ENCODE peak calls at places on chromosomes 16 and 17, in nine cellular contexts. U is NCI-H446, B is OCI-LY7, Y is small intestine, H is head of caudate nucleus, L is HT1080, I is astrocyte of the spinal cord, C is fibroblast of lung, J is A172. X is an unnamed sample.
A peak's percentile ranks its signal among the peaks of the same experiment; 100 is the strongest.

GRCh38 chr17:78734841-78735641 is 47.0 kb downstream of the CYTH1 start:
- DNase-seq in U (no peak), B (peak; percentile 68), Y (no peak), H (no peak), L (no peak), I (no peak), C (no peak), J (no peak), X (no peak)

GRCh38 chr16:75578725-75579124 is 12.5 kb downstream of the GABARAPL2 start:
- DNase-seq in U (no peak), B (no peak), Y (no peak), H (no peak), L (no peak), I (no peak), C (peak; percentile 51), J (no peak), X (no peak)

GRCh38 chr17:79693419-79693818 is 37.3 kb upstream of the ENPP7 start:
- DNase-seq in U (no peak), B (no peak), Y (no peak), H (no peak), L (no peak), I (no peak), C (no peak), J (no peak), X (no peak)

GRCh38 chr17:48908853-48909394 is 717 bp downstream of the UBE2Z start:
- DNase-seq in U (peak; percentile 70), B (peak; percentile 92), Y (peak; percentile 34), H (peak; percentile 45), L (peak; percentile 60), I (peak; percentile 90), C (peak; percentile 87), J (peak; percentile 81), X (peak; percentile 87)

GRCh38 chr16:48384305-48384981 is 770 bp downstream of the SIAH1 start:
- DNase-seq in U (no peak), B (peak; percentile 51), Y (peak; percentile 54), H (peak; percentile 70), L (no peak), I (peak; percentile 36), C (peak; percentile 42), J (peak; percentile 22), X (peak; percentile 75)

GRCh38 chr17:74525781-74526288 is 5.4 kb downstream of the CD300LB start:
- DNase-seq in U (no peak), B (no peak), Y (no peak), H (no peak), L (no peak), I (no peak), C (no peak), J (no peak), X (no peak)

GRCh38 chr16:88005148-88005547 is 53.9 kb downstream of the BANP start:
- DNase-seq in U (no peak), B (no peak), Y (no peak), H (no peak), L (no peak), I (no peak), C (no peak), J (no peak), X (no peak)

GRCh38 chr16:77468831-77469230 is 34.0 kb upstream of the ADAMTS18 start:
- DNase-seq in U (no peak), B (no peak), Y (no peak), H (no peak), L (no peak), I (no peak), C (no peak), J (no peak), X (no peak)

GRCh38 chr17:60036796-60037677 is 41.7 kb downstream of the HEATR6 start:
- DNase-seq in U (peak; percentile 64), B (peak; percentile 82), Y (peak; percentile 75), H (peak; percentile 51), L (peak; percentile 62), I (peak; percentile 65), C (peak; percentile 64), J (peak; percentile 59), X (peak; percentile 77)

GRCh38 chr17:76633628-76634328 is 9.8 kb downstream of the ST6GALNAC1 start:
- DNase-seq in U (no peak), B (no peak), Y (peak; percentile 84), H (no peak), L (no peak), I (no peak), C (no peak), J (no peak), X (no peak)

GRCh38 chr17:8109669-8110455 is 8.5 kb downstream of the ALOXE3 start:
- DNase-seq in U (no peak), B (peak; percentile 85), Y (peak; percentile 65), H (peak; percentile 6), L (no peak), I (no peak), C (peak; percentile 11), J (no peak), X (peak; percentile 87)

GRCh38 chr16:87459833-87460232 is 33.0 kb downstream of the ZCCHC14 start:
- DNase-seq in U (no peak), B (no peak), Y (no peak), H (no peak), L (no peak), I (no peak), C (no peak), J (no peak), X (no peak)

GRCh38 chr16:88473666-88474534 is 20.8 kb downstream of the ZFPM1 start:
- DNase-seq in U (no peak), B (no peak), Y (peak; percentile 84), H (no peak), L (no peak), I (no peak), C (peak; percentile 57), J (no peak), X (no peak)

GRCh38 chr17:27407916-27408846 is 48.1 kb upstream of the KSR1 start:
- DNase-seq in U (no peak), B (no peak), Y (no peak), H (no peak), L (peak; percentile 69), I (peak; percentile 71), C (peak; percentile 57), J (peak; percentile 84), X (no peak)

GRCh38 chr16:21281698-21282389 is 3.8 kb upstream of the CRYM start:
- DNase-seq in U (no peak), B (no peak), Y (no peak), H (no peak), L (no peak), I (no peak), C (no peak), J (no peak), X (no peak)

GRCh38 chr17:82668631-82669099 is 20.4 kb upstream of the WDR45B start:
- DNase-seq in U (no peak), B (peak; percentile 73), Y (peak; percentile 80), H (peak; percentile 73), L (peak; percentile 63), I (peak; percentile 38), C (peak; percentile 38), J (no peak), X (peak; percentile 83)

GRCh38 chr17:79609175-79609589 is 1.7 kb downstream of the RBFOX3 start:
- DNase-seq in U (no peak), B (no peak), Y (no peak), H (no peak), L (no peak), I (no peak), C (no peak), J (no peak), X (no peak)

GRCh38 chr16:50251375-50252081 is 14.8 kb upstream of the ADCY7 start:
- DNase-seq in U (no peak), B (no peak), Y (no peak), H (no peak), L (peak; percentile 84), I (peak; percentile 90), C (peak; percentile 98), J (peak; percentile 82), X (no peak)

GRCh38 chr17:77857613-77858012 is 100.9 kb upstream of the TNRC6C start:
- DNase-seq in U (no peak), B (no peak), Y (no peak), H (peak; percentile 52), L (no peak), I (no peak), C (peak; percentile 28), J (no peak), X (no peak)

GRCh38 chr17:62891659-62892058 is 74.4 kb upstream of the TANC2 start:
- DNase-seq in U (no peak), B (no peak), Y (no peak), H (no peak), L (no peak), I (no peak), C (no peak), J (no peak), X (no peak)

GRCh38 chr16:85286066-85286712 is 173.9 kb upstream of the CIBAR2 start:
- DNase-seq in U (no peak), B (no peak), Y (no peak), H (peak; percentile 90), L (peak; percentile 17), I (peak; percentile 50), C (peak; percentile 86), J (peak; percentile 56), X (no peak)